ENCODE peak calls at places on chromosomes 13 and 19, in five cellular contexts. T, O, J, N and W are unnamed samples.
A peak's percentile ranks its signal among the peaks of the same experiment; 100 is the strongest.

GRCh38 chr19:7665076-7665475 is 3.8 kb upstream of the RETN start:
- DNase-seq in N (no peak), T (no peak), O (no peak), J (no peak), W (no peak)

GRCh38 chr19:31491246-31491645 is 142.0 kb upstream of the TSHZ3 start:
- DNase-seq in T (no peak), O (no peak), N (no peak), J (no peak), W (no peak)

GRCh38 chr13:32267836-32268439 is 47.2 kb downstream of the ZAR1L start:
- DNase-seq in N (no peak), T (no peak), O (no peak), J (peak; percentile 28), W (no peak)

GRCh38 chr13:64546371-64546770 is 2683.8 kb downstream of the PCDH9 start:
- DNase-seq in J (no peak), T (no peak), O (no peak), N (no peak), W (no peak)

GRCh38 chr19:54873990-54874389 is at the start of gene FCAR:
- DNase-seq in N (no peak), J (no peak), T (no peak), O (no peak), W (no peak)

GRCh38 chr19:38524369-38524768 is 90.9 kb downstream of the RYR1 start:
- DNase-seq in O (no peak), T (no peak), J (no peak), N (no peak), W (no peak)

GRCh38 chr19:29482855-29483640 is 42.7 kb upstream of the VSTM2B start:
- DNase-seq in J (no peak), O (peak; percentile 19), N (no peak), T (no peak), W (no peak)

GRCh38 chr19:492091-492531 is 4.2 kb upstream of the MADCAM1 start:
- DNase-seq in T (no peak), J (peak; percentile 45), N (no peak), O (no peak), W (no peak)

GRCh38 chr13:65553328-65553727 is 1676.8 kb downstream of the PCDH9 start:
- DNase-seq in J (no peak), O (no peak), T (no peak), N (no peak), W (no peak)

GRCh38 chr19:38661996-38662395 is 14.5 kb downstream of the ACTN4 start:
- DNase-seq in N (no peak), O (no peak), J (no peak), T (no peak), W (no peak)

GRCh38 chr19:55141696-55142095 is 7.3 kb downstream of the TNNT1 start:
- DNase-seq in J (no peak), O (no peak), T (no peak), N (no peak), W (no peak)

GRCh38 chr13:112643759-112644459 is 45.9 kb upstream of the ATP11A start:
- DNase-seq in J (no peak), T (no peak), O (no peak), N (no peak), W (peak; percentile 78)

GRCh38 chr19:55088543-55089265 is 13.0 kb downstream of the EPS8L1 start:
- DNase-seq in O (peak; percentile 91), T (peak; percentile 84), J (peak; percentile 61), N (peak; percentile 29), W (peak; percentile 39)

GRCh38 chr13:22423261-22423660 is 752.4 kb downstream of the FGF9 start:
- DNase-seq in O (no peak), N (no peak), J (no peak), T (no peak), W (no peak)

GRCh38 chr19:3606690-3607289 is at the start of gene TBXA2R:
- DNase-seq in O (peak; percentile 91), N (peak; percentile 46), J (peak; percentile 44), T (no peak), W (peak; percentile 14)

GRCh38 chr19:28686741-28687140 is 526.2 kb downstream of the UQCRFS1 start:
- DNase-seq in O (no peak), T (no peak), N (no peak), J (no peak), W (no peak)

GRCh38 chr13:49559006-49559405 is 26.4 kb downstream of the RCBTB1 start:
- DNase-seq in N (no peak), T (no peak), J (no peak), O (no peak), W (no peak)

GRCh38 chr13:44331446-44331845 is 42.2 kb upstream of the SERP2 start:
- DNase-seq in J (no peak), O (no peak), T (no peak), N (peak; percentile 57), W (no peak)

GRCh38 chr13:64817721-64818120 is 2412.4 kb downstream of the PCDH9 start:
- DNase-seq in O (no peak), J (no peak), N (no peak), T (no peak), W (no peak)

GRCh38 chr13:102555914-102556553 is 40.8 kb upstream of the TPP2 start:
- DNase-seq in J (no peak), O (no peak), N (peak; percentile 14), T (peak; percentile 30), W (peak; percentile 38)

GRCh38 chr19:33235996-33236350 is 10.3 kb upstream of the SLC7A10 start:
- DNase-seq in O (no peak), N (no peak), T (no peak), J (no peak), W (no peak)

GRCh38 chr13:113532156-113532806 is 41.8 kb upstream of the DCUN1D2 start:
- DNase-seq in J (no peak), N (no peak), O (peak; percentile 23), T (no peak), W (no peak)

GRCh38 chr13:32829676-32830091 is 186.5 kb upstream of the KL start:
- DNase-seq in T (no peak), O (no peak), N (no peak), J (no peak), W (no peak)

GRCh38 chr13:59343993-59344780 is 819.5 kb downstream of the DIAPH3 start:
- DNase-seq in J (no peak), T (no peak), O (no peak), N (no peak), W (no peak)

GRCh38 chr19:37413243-37414084 is 42.6 kb downstream of the ZNF527 start:
- DNase-seq in N (no peak), J (no peak), O (no peak), T (no peak), W (no peak)